ENCODE peak calls at places on chromosomes 13 and 19, in seven cellular contexts. One of them, this sample, is unnamed.

GRCh38 chr13:52411629-52412028 is 5.7 kb upstream of the THSD1 start:
- DNase-seq in IMR-90: peak; percentile 81
- DNase-seq in K562: no peak
- DNase-seq in suprapubic skin: no peak
- DNase-seq in esophagus squamous epithelium: no peak
- DNase-seq in tibial nerve: no peak
- DNase-seq in Peyer's patch: no peak
- DNase-seq in this sample: no peak

GRCh38 chr19:19185853-19186728 is 5.9 kb downstream of the BORCS8 start:
- DNase-seq in IMR-90: peak; percentile 31
- DNase-seq in K562: peak; percentile 86
- DNase-seq in suprapubic skin: no peak
- DNase-seq in esophagus squamous epithelium: no peak
- DNase-seq in tibial nerve: no peak
- DNase-seq in Peyer's patch: peak; percentile 57
- DNase-seq in this sample: no peak

GRCh38 chr13:52319876-52320275 is 86.1 kb downstream of the THSD1 start:
- DNase-seq in IMR-90: peak; percentile 4
- DNase-seq in K562: no peak
- DNase-seq in suprapubic skin: no peak
- DNase-seq in esophagus squamous epithelium: no peak
- DNase-seq in tibial nerve: no peak
- DNase-seq in Peyer's patch: no peak
- DNase-seq in this sample: no peak

GRCh38 chr13:73059460-73060250 is 850 bp downstream of the KLF5 start:
- DNase-seq in IMR-90: peak; percentile 10
- DNase-seq in K562: peak; percentile 45
- DNase-seq in suprapubic skin: peak; percentile 73
- DNase-seq in esophagus squamous epithelium: no peak
- DNase-seq in tibial nerve: no peak
- DNase-seq in Peyer's patch: peak; percentile 70
- DNase-seq in this sample: peak; percentile 90

GRCh38 chr13:47459512-47459911 is 541.6 kb downstream of the SUCLA2 start:
- DNase-seq in IMR-90: peak; percentile 43
- DNase-seq in K562: no peak
- DNase-seq in suprapubic skin: no peak
- DNase-seq in esophagus squamous epithelium: no peak
- DNase-seq in tibial nerve: no peak
- DNase-seq in Peyer's patch: no peak
- DNase-seq in this sample: no peak

GRCh38 chr19:31518626-31519025 is 169.4 kb upstream of the TSHZ3 start:
- DNase-seq in IMR-90: no peak
- DNase-seq in K562: no peak
- DNase-seq in suprapubic skin: no peak
- DNase-seq in esophagus squamous epithelium: no peak
- DNase-seq in tibial nerve: no peak
- DNase-seq in Peyer's patch: no peak
- DNase-seq in this sample: peak; percentile 84

GRCh38 chr19:33063356-33064116 is 1.2 kb downstream of the RHPN2 start:
- DNase-seq in IMR-90: peak; percentile 30
- DNase-seq in K562: no peak
- DNase-seq in suprapubic skin: no peak
- DNase-seq in esophagus squamous epithelium: no peak
- DNase-seq in tibial nerve: no peak
- DNase-seq in Peyer's patch: peak; percentile 63
- DNase-seq in this sample: no peak

GRCh38 chr19:3868770-3869456 is at the start of gene ZFR2:
- DNase-seq in IMR-90: no peak
- DNase-seq in K562: peak; percentile 36
- DNase-seq in suprapubic skin: no peak
- DNase-seq in esophagus squamous epithelium: no peak
- DNase-seq in tibial nerve: no peak
- DNase-seq in Peyer's patch: no peak
- DNase-seq in this sample: no peak

GRCh38 chr19:20247016-20247683 is 80.1 kb downstream of the ZNF486 start:
- DNase-seq in IMR-90: no peak
- DNase-seq in K562: no peak
- DNase-seq in suprapubic skin: no peak
- DNase-seq in esophagus squamous epithelium: no peak
- DNase-seq in tibial nerve: no peak
- DNase-seq in Peyer's patch: no peak
- DNase-seq in this sample: no peak

GRCh38 chr13:52846567-52847321 is 1.7 kb downstream of the PCDH8 start:
- DNase-seq in IMR-90: peak; percentile 2
- DNase-seq in K562: no peak
- DNase-seq in suprapubic skin: no peak
- DNase-seq in esophagus squamous epithelium: no peak
- DNase-seq in tibial nerve: peak; percentile 23
- DNase-seq in Peyer's patch: peak; percentile 73
- DNase-seq in this sample: no peak

GRCh38 chr13:62320129-62320724 is 904.6 kb upstream of the PCDH20 start:
- DNase-seq in IMR-90: peak; percentile 75
- DNase-seq in K562: peak; percentile 1
- DNase-seq in suprapubic skin: no peak
- DNase-seq in esophagus squamous epithelium: no peak
- DNase-seq in tibial nerve: no peak
- DNase-seq in Peyer's patch: no peak
- DNase-seq in this sample: no peak

GRCh38 chr13:41577437-41577836 is 120.1 kb downstream of the RGCC start:
- DNase-seq in IMR-90: peak; percentile 16
- DNase-seq in K562: no peak
- DNase-seq in suprapubic skin: peak; percentile 85
- DNase-seq in esophagus squamous epithelium: no peak
- DNase-seq in tibial nerve: peak; percentile 57
- DNase-seq in Peyer's patch: no peak
- DNase-seq in this sample: peak; percentile 90

GRCh38 chr13:79936368-79937136 is 404.4 kb downstream of the SPRY2 start:
- DNase-seq in IMR-90: peak; percentile 100
- DNase-seq in K562: no peak
- DNase-seq in suprapubic skin: no peak
- DNase-seq in esophagus squamous epithelium: no peak
- DNase-seq in tibial nerve: no peak
- DNase-seq in Peyer's patch: no peak
- DNase-seq in this sample: no peak

GRCh38 chr19:36051236-36051635 is 2.8 kb downstream of the THAP8 start:
- DNase-seq in IMR-90: no peak
- DNase-seq in K562: peak; percentile 55
- DNase-seq in suprapubic skin: no peak
- DNase-seq in esophagus squamous epithelium: no peak
- DNase-seq in tibial nerve: no peak
- DNase-seq in Peyer's patch: no peak
- DNase-seq in this sample: no peak
- TF ChIP-seq CTCF in IMR-90: peak; percentile 23
- TF ChIP-seq CTCF in K562: peak; percentile 99
- TF ChIP-seq CTCF in suprapubic skin: no peak
- TF ChIP-seq CTCF in esophagus squamous epithelium: no peak
- TF ChIP-seq CTCF in tibial nerve: no peak
- TF ChIP-seq CTCF in Peyer's patch: no peak
- TF ChIP-seq CTCF in this sample: no peak

DNA sequence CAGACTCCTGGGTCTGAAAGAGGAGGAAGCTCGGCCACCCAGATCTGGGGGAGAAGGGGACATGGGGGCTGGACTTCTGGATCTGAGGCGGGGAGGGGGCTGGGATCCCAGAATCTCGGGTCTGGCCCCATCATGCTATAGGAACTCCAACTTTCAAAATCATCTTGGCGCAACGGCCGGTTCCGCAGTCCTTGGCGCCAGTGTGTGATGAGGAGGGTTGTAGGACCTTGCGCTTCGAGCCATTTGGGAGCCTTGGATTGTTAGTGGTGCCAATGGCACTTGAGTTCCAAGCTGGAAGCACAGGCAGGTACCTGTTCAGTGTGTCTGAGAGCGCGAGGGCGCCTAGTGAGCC is 324 bp downstream of the RUVBL2 start:
- DNase-seq in IMR-90: no peak
- DNase-seq in K562: no peak
- DNase-seq in suprapubic skin: no peak
- DNase-seq in esophagus squamous epithelium: no peak
- DNase-seq in tibial nerve: no peak
- DNase-seq in Peyer's patch: no peak
- DNase-seq in this sample: peak; percentile 89
- H3K4me3 ChIP-seq in IMR-90: peak overlapping the region; percentile 62
- H3K4me3 ChIP-seq in K562: peak overlapping the region; percentile 87
- H3K4me3 ChIP-seq in suprapubic skin: peak overlapping the region; percentile 76
- H3K4me3 ChIP-seq in esophagus squamous epithelium: peak overlapping the region; percentile 83
- H3K4me3 ChIP-seq in tibial nerve: peak overlapping the region; percentile 55
- H3K4me3 ChIP-seq in Peyer's patch: peak overlapping the region; percentile 89
- H3K4me3 ChIP-seq in this sample: peak overlapping the region; percentile 64

GRCh38 chr19:15379083-15379995 is at the start of gene AKAP8:
- DNase-seq in IMR-90: peak; percentile 98
- DNase-seq in K562: peak; percentile 99
- DNase-seq in suprapubic skin: peak; percentile 98
- DNase-seq in esophagus squamous epithelium: peak; percentile 88
- DNase-seq in tibial nerve: peak; percentile 98
- DNase-seq in Peyer's patch: peak; percentile 99
- DNase-seq in this sample: peak; percentile 98

GRCh38 chr19:15379996-15380647 is 535 bp upstream of the AKAP8 start:
- DNase-seq in IMR-90: peak; percentile 11
- DNase-seq in K562: peak; percentile 84
- DNase-seq in suprapubic skin: no peak
- DNase-seq in esophagus squamous epithelium: no peak
- DNase-seq in tibial nerve: no peak
- DNase-seq in Peyer's patch: peak; percentile 80
- DNase-seq in this sample: peak; percentile 71

GRCh38 chr19:15381864-15382263 is 2.3 kb upstream of the AKAP8 start:
- DNase-seq in IMR-90: no peak
- DNase-seq in K562: no peak
- DNase-seq in suprapubic skin: no peak
- DNase-seq in esophagus squamous epithelium: no peak
- DNase-seq in tibial nerve: no peak
- DNase-seq in Peyer's patch: no peak
- DNase-seq in this sample: no peak

GRCh38 chr19:15381429-15381828 is 1.8 kb upstream of the AKAP8 start:
- DNase-seq in IMR-90: no peak
- DNase-seq in K562: no peak
- DNase-seq in suprapubic skin: no peak
- DNase-seq in esophagus squamous epithelium: no peak
- DNase-seq in tibial nerve: no peak
- DNase-seq in Peyer's patch: no peak
- DNase-seq in this sample: no peak

DNA sequence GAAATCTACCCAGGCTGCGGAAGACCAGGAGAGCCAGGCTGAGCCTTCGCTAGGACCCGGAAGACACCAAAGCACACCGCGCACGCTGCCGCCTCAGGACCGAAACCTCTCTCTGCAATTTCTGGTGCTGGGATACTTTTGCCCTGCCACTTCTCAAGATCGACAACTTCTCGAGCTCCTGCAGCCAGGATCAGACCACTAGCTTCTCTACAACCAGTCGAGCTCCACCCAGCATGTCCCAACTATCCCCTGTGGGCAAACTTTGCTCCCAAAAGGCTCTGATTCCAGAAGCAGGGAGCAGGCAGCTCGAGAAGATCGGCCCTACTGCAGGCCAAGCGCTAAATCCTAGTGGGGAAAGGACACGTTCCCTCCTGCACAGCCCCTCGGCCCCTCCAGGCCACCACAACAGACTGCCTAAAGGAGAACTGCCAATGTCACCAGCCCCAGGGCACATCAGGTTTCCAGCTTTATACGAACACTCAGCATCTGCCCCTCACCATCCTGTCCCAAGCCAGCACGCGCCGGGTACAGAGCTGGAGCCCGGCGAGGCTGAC is 981 bp downstream of the AKAP8 start:
- DNase-seq in IMR-90: peak; percentile 41
- DNase-seq in K562: peak; percentile 77
- DNase-seq in suprapubic skin: peak; percentile 74
- DNase-seq in esophagus squamous epithelium: no peak
- DNase-seq in tibial nerve: no peak
- DNase-seq in Peyer's patch: peak; percentile 78
- DNase-seq in this sample: peak; percentile 50
- TF ChIP-seq POLR2A in IMR-90: no peak
- TF ChIP-seq POLR2A in K562: peak; percentile 51
- TF ChIP-seq POLR2A in suprapubic skin: no peak
- TF ChIP-seq POLR2A in esophagus squamous epithelium: no peak
- TF ChIP-seq POLR2A in tibial nerve: no peak
- TF ChIP-seq POLR2A in Peyer's patch: no peak
- TF ChIP-seq POLR2A in this sample: no peak

GRCh38 chr13:91381371-91381770 is 17.1 kb upstream of the GPC5 start:
- DNase-seq in IMR-90: peak; percentile 28
- DNase-seq in K562: peak; percentile 60
- DNase-seq in suprapubic skin: no peak
- DNase-seq in esophagus squamous epithelium: no peak
- DNase-seq in tibial nerve: no peak
- DNase-seq in Peyer's patch: no peak
- DNase-seq in this sample: no peak
- TF ChIP-seq CTCF in IMR-90: peak; percentile 32
- TF ChIP-seq CTCF in K562: no peak
- TF ChIP-seq CTCF in suprapubic skin: no peak
- TF ChIP-seq CTCF in esophagus squamous epithelium: no peak
- TF ChIP-seq CTCF in tibial nerve: peak; percentile 28
- TF ChIP-seq CTCF in Peyer's patch: no peak
- TF ChIP-seq CTCF in this sample: no peak

GRCh38 chr13:95404141-95404882 is 103.1 kb upstream of the ABCC4 start:
- DNase-seq in IMR-90: peak; percentile 73
- DNase-seq in K562: peak; percentile 81
- DNase-seq in suprapubic skin: peak; percentile 80
- DNase-seq in esophagus squamous epithelium: peak; percentile 4
- DNase-seq in tibial nerve: peak; percentile 67
- DNase-seq in Peyer's patch: peak; percentile 85
- DNase-seq in this sample: peak; percentile 94
- H3K4me3 ChIP-seq in IMR-90: peak overlapping the region; percentile 41
- H3K4me3 ChIP-seq in K562: no peak overlapping the region
- H3K4me3 ChIP-seq in suprapubic skin: peak overlapping the region; percentile 38
- H3K4me3 ChIP-seq in esophagus squamous epithelium: peak overlapping the region; percentile 58
- H3K4me3 ChIP-seq in tibial nerve: peak overlapping the region; percentile 20
- H3K4me3 ChIP-seq in Peyer's patch: peak overlapping the region; percentile 35
- H3K4me3 ChIP-seq in this sample: no peak overlapping the region

GRCh38 chr19:2624537-2625091 is 77.9 kb downstream of the GNG7 start:
- DNase-seq in IMR-90: no peak
- DNase-seq in K562: no peak
- DNase-seq in suprapubic skin: no peak
- DNase-seq in esophagus squamous epithelium: no peak
- DNase-seq in tibial nerve: no peak
- DNase-seq in Peyer's patch: no peak
- DNase-seq in this sample: no peak
- TF ChIP-seq POLR2A in IMR-90: no peak
- TF ChIP-seq POLR2A in K562: no peak
- TF ChIP-seq POLR2A in suprapubic skin: no peak
- TF ChIP-seq POLR2A in esophagus squamous epithelium: no peak
- TF ChIP-seq POLR2A in tibial nerve: no peak
- TF ChIP-seq POLR2A in Peyer's patch: no peak
- TF ChIP-seq POLR2A in this sample: no peak

GRCh38 chr13:50094615-50095293 is 79.5 kb downstream of the KCNRG start:
- DNase-seq in IMR-90: peak; percentile 29
- DNase-seq in K562: no peak
- DNase-seq in suprapubic skin: no peak
- DNase-seq in esophagus squamous epithelium: no peak
- DNase-seq in tibial nerve: no peak
- DNase-seq in Peyer's patch: no peak
- DNase-seq in this sample: no peak

GRCh38 chr13:50090211-50090610 is 75.0 kb downstream of the KCNRG start:
- DNase-seq in IMR-90: no peak
- DNase-seq in K562: peak; percentile 37
- DNase-seq in suprapubic skin: no peak
- DNase-seq in esophagus squamous epithelium: no peak
- DNase-seq in tibial nerve: no peak
- DNase-seq in Peyer's patch: no peak
- DNase-seq in this sample: no peak

GRCh38 chr13:50085063-50085462 is 69.8 kb downstream of the KCNRG start:
- DNase-seq in IMR-90: peak; percentile 47
- DNase-seq in K562: peak; percentile 53
- DNase-seq in suprapubic skin: no peak
- DNase-seq in esophagus squamous epithelium: no peak
- DNase-seq in tibial nerve: no peak
- DNase-seq in Peyer's patch: no peak
- DNase-seq in this sample: no peak

GRCh38 chr13:50089633-50090032 is 74.4 kb downstream of the KCNRG start:
- DNase-seq in IMR-90: no peak
- DNase-seq in K562: no peak
- DNase-seq in suprapubic skin: no peak
- DNase-seq in esophagus squamous epithelium: no peak
- DNase-seq in tibial nerve: no peak
- DNase-seq in Peyer's patch: no peak
- DNase-seq in this sample: no peak
- TF ChIP-seq CTCF in IMR-90: no peak
- TF ChIP-seq CTCF in K562: no peak
- TF ChIP-seq CTCF in suprapubic skin: no peak
- TF ChIP-seq CTCF in esophagus squamous epithelium: no peak
- TF ChIP-seq CTCF in tibial nerve: no peak
- TF ChIP-seq CTCF in Peyer's patch: no peak
- TF ChIP-seq CTCF in this sample: no peak

This sample was measured in lower leg skin.